ENCODE peak calls at places on chromosomes 7 and 10, in four cellular contexts. H, I, T and S are unnamed samples.

GRCh38 chr7:148050492-148051158 is 539.9 kb upstream of the C7orf33 start:
- DNase-seq in H (no peak), I (no peak), T (no peak), S (no peak)

GRCh38 chr10:97648557-97649404 is 8.3 kb downstream of the PI4K2A start:
- DNase-seq in H (peak), I (peak), T (peak), S (peak)

GRCh38 chr7:46600340-46600739 is 679.3 kb upstream of the IGFBP3 start:
- DNase-seq in H (peak), I (no peak), T (no peak), S (no peak)

GRCh38 chr7:112162161-112163020 is 43.8 kb downstream of the DOCK4 start:
- DNase-seq in H (peak), I (peak), T (peak), S (peak)

GRCh38 chr7:522071-522937 is 2.7 kb upstream of the PDGFA start:
- DNase-seq in H (peak), I (no peak), T (no peak), S (peak)

GRCh38 chr10:75230600-75231038 is 5.1 kb downstream of the COMTD1 start:
- DNase-seq in H (peak), I (peak), T (peak), S (peak)

GRCh38 chr7:129798616-129799349 is 154.0 kb downstream of the UBE2H start:
- DNase-seq in H (no peak), I (no peak), T (no peak), S (no peak)

GRCh38 chr7:140342732-140343514 is 55.4 kb downstream of the SLC37A3 start:
- DNase-seq in H (peak), I (peak), T (peak), S (peak)

GRCh38 chr10:31657471-31657844 is 271.2 kb downstream of the ARHGAP12 start:
- DNase-seq in H (no peak), I (no peak), T (no peak), S (no peak)

GRCh38 chr10:93299195-93299594 is 182.9 kb downstream of the MYOF start:
- DNase-seq in H (no peak), I (no peak), T (no peak), S (peak)

GRCh38 chr7:66953044-66953427 is 32.0 kb downstream of the TMEM248 start:
- DNase-seq in H (no peak), I (no peak), T (no peak), S (no peak)

GRCh38 chr7:143958781-143959180 is 4.1 kb downstream of the OR2F1 start:
- DNase-seq in H (peak), I (no peak), T (no peak), S (no peak)

GRCh38 chr10:73296946-73297345 is 44.5 kb upstream of the MRPS16 start:
- DNase-seq in H (no peak), I (no peak), T (no peak), S (peak)

GRCh38 chr10:18607503-18607902 is 43.9 kb downstream of the NSUN6 start:
- DNase-seq in H (peak), I (no peak), T (no peak), S (peak)

GRCh38 chr7:129831424-129832058 is 121.2 kb downstream of the UBE2H start:
- DNase-seq in H (peak), I (no peak), T (no peak), S (peak)

GRCh38 chr10:88209837-88210552 is 346.6 kb downstream of the PTEN start:
- DNase-seq in H (peak), I (no peak), T (no peak), S (no peak)

GRCh38 chr7:129990403-129991192 is 37.8 kb upstream of the UBE2H start:
- DNase-seq in H (peak), I (peak), T (peak), S (no peak)

GRCh38 chr7:137760111-137760510 is 86.7 kb downstream of the DGKI start:
- DNase-seq in H (no peak), I (peak), T (no peak), S (peak)

GRCh38 chr10:128867119-128867518 is 599.9 kb upstream of the MGMT start:
- DNase-seq in H (no peak), I (no peak), T (peak), S (no peak)

GRCh38 chr7:30470163-30470770 is 8.3 kb downstream of the NOD1 start:
- DNase-seq in H (peak), I (no peak), T (no peak), S (no peak)

GRCh38 chr7:149670288-149670687 is 103.1 kb downstream of the ZNF467 start:
- DNase-seq in H (peak), I (no peak), T (no peak), S (no peak)

GRCh38 chr7:90592036-90592435 is 4.1 kb upstream of the CDK14 start:
- DNase-seq in H (no peak), I (no peak), T (no peak), S (no peak)

GRCh38 chr7:106277976-106278375 is 6.8 kb downstream of the NAMPT start:
- DNase-seq in H (no peak), I (no peak), T (no peak), S (no peak)

GRCh38 chr7:106270122-106270977 is 14.4 kb downstream of the NAMPT start:
- DNase-seq in H (no peak), I (no peak), T (no peak), S (no peak)

GRCh38 chr7:106276513-106276912 is 8.3 kb downstream of the NAMPT start:
- DNase-seq in H (no peak), I (no peak), T (no peak), S (no peak)

GRCh38 chr7:106269263-106269961 is 15.4 kb downstream of the NAMPT start:
- DNase-seq in H (no peak), I (no peak), T (no peak), S (no peak)

DNA sequence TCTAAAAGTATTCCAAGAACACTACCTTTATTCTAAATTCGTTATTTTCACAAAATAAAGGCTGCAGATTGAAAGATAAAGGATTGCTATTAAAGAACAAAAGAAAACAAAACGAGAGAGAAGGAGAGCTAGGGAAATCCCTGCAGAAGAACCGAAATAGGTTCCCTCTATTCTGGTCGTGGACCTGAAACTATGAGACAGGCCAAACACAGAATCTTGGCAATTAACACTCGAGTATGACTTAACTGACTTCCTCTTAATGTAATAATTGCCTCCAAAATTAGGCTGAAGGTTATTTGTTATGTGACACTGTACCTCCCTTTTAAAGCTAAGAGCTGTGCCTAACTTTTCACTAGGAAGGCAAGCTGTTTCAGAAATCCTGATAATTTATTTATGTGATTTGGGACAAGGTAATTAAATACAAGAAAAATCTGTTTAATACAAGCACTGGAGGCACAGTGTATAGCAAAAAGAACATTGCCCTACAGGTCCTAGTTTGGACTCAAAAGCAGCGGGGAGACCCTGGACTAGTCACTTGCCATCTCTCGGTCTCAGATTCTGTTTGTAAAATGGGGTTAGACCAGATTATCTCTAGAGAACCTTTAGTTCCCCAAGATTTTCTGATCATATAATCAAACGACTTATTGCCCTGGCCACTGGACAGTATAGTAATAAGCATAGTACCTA is 11.6 kb downstream of the NAMPT start:
- DNase-seq in H (no peak), I (no peak), T (no peak), S (no peak)
- H3K23ac ChIP-seq in H (no peak), I (no peak), T (no peak), S (no peak)

GRCh38 chr7:27382307-27382706 is 139.7 kb downstream of the EVX1 start:
- DNase-seq in H (no peak), I (no peak), T (no peak), S (no peak)
- H3K56ac ChIP-seq in H (no peak), I (no peak), T (no peak), S (no peak)

GRCh38 chr10:127398140-127398966 is 150.8 kb upstream of the NPS start:
- DNase-seq in H (peak), I (no peak), T (no peak), S (peak)
- H3K23ac ChIP-seq in H (no peak), I (no peak), T (no peak), S (no peak)

GRCh38 chr7:27386581-27386980 is 144.0 kb downstream of the EVX1 start:
- DNase-seq in H (no peak), I (no peak), T (no peak), S (no peak)
- H3K56ac ChIP-seq in H (no peak), I (no peak), T (no peak), S (no peak)

GRCh38 chr7:101698964-101699363 is 69.9 kb upstream of the MYL10 start:
- DNase-seq in H (no peak), I (no peak), T (no peak), S (no peak)

GRCh38 chr7:101700424-101700823 is 71.3 kb upstream of the MYL10 start:
- DNase-seq in H (no peak), I (no peak), T (no peak), S (no peak)

GRCh38 chr7:101699884-101700283 is 70.8 kb upstream of the MYL10 start:
- DNase-seq in H (no peak), I (no peak), T (no peak), S (no peak)

GRCh38 chr7:101701153-101701794 is 72.2 kb upstream of the MYL10 start:
- DNase-seq in H (no peak), I (no peak), T (no peak), S (no peak)

GRCh38 chr7:101699399-101699798 is 70.3 kb upstream of the MYL10 start:
- DNase-seq in H (no peak), I (no peak), T (no peak), S (no peak)
- H3K23ac ChIP-seq in H (no peak), I (no peak), T (no peak), S (no peak)

DNA sequence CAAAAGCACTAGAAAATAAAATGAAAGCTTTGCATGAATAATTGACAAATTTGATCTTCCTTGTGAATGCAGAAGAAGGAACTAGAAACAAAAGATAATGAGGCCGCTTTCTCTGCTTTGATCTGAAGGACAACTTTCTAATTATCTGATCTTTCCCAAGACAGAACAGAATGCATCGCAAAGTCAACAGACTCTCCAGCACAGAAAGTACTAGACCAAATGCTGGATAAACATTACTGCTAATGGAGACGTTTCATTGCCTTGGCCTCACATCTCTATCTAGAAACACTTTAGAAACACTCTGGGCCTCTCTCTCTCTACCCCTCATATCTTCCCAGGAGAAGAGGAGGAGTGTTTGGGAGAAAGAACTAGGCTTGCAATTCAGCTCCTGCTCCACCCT is 76.4 kb downstream of the LRRC17 start:
- DNase-seq in H (no peak), I (no peak), T (no peak), S (no peak)
- H3K56ac ChIP-seq in H (no peak), I (no peak), T (no peak), S (no peak)

GRCh38 chr7:142853739-142854504 is 954 bp upstream of the EPHB6 start:
- DNase-seq in H (peak), I (peak), T (peak), S (peak)

GRCh38 chr7:142855401-142855743 is 496 bp downstream of the EPHB6 start:
- DNase-seq in H (no peak), I (no peak), T (no peak), S (peak)

GRCh38 chr7:142855756-142856564 is 1.1 kb downstream of the EPHB6 start:
- DNase-seq in H (no peak), I (no peak), T (no peak), S (no peak)

GRCh38 chr7:142856565-142857245 is 1.8 kb downstream of the EPHB6 start:
- DNase-seq in H (no peak), I (no peak), T (no peak), S (no peak)

DNA sequence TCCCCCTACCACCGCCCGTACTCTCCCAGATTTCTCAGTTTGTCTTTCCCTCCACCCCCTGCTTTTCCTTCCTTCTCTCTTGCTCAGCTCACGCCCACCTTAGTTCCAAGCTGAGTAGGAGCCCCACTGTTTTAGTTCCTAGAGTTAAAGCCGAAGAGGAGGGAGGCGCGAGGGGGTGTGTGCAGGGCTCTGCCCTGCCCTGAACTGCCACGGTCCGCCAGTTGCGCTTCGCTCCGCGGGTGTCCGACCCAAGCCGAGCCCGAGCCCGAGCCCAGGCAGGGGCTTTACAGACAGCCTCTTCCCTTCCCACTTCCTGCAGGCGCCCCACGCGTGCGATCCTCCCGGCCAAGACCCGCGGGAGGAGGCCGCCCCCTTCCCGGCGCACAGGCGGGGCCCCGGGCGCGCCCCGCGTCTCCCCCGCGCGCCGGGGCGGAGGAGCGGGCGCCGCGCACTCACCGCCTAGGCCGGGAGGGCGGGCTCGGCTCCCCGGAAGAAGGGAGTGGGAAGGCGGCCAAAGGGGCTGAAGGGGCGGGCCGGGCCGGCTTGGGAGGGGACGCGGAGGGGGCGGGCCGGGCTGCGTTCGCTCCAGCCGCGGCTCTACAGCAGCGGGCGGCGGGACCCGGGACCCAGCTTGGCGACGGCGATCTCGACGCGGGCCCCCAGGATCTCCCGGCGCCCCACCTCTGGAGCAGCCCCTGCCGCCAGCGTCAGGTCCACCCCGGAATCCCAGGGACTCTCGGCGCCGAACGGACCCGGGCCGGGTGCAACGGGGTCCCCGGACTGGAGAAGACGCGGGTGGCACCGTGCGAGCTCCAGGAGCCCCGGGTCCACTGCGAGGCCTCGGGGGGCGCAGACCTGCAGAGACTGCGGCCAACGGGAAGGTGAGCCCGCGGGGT is at the start of gene EPHB6:
- DNase-seq in H (peak), I (peak), T (peak), S (peak)
- H3K23ac ChIP-seq in H (no peak), I (no peak), T (no peak), S (no peak)

GRCh38 chr10:96536129-96536528 is 22.4 kb upstream of the TLL2 start:
- DNase-seq in H (no peak), I (no peak), T (no peak), S (no peak)
- H3K56ac ChIP-seq in H (no peak), I (no peak), T (no peak), S (no peak)